ENCODE peak calls at places on chromosomes 1 and 21, in nine cellular contexts. Y is fibroblast of lung, V is heart right ventricle, E is colonic mucosa, W is sigmoid colon, Q is psoas muscle, O is Caco-2, C is lower lobe of right lung, I is HepG2. B is an unnamed sample. For H3K4me1, the result is how much of the 10 kb centered on the place peaks cover.

GRCh38 chr1:33234131-33234530 is 22.2 kb upstream of the ZNF362 start:
- DNase-seq in Y (no peak), V (no peak), E (no peak), W (no peak), Q (no peak), O (no peak), C (no peak), I (no peak), B (no peak)

GRCh38 chr21:43597845-43598244 is 61.4 kb downstream of the HSF2BP start:
- DNase-seq in Y (no peak), V (no peak), E (no peak), W (no peak), Q (no peak), O (no peak), C (no peak), I (no peak), B (no peak)

GRCh38 chr1:6302568-6302967 is 41.7 kb upstream of the GPR153 start:
- DNase-seq in Y (no peak), V (no peak), E (no peak), W (no peak), Q (no peak), O (no peak), C (no peak), I (no peak), B (no peak)

GRCh38 chr1:97094257-97094972 is 372.8 kb downstream of the PTBP2 start:
- DNase-seq in Y (peak), V (no peak), E (no peak), W (no peak), Q (no peak), O (no peak), C (no peak), I (no peak), B (no peak)

GRCh38 chr1:229817936-229818335 is 191.9 kb downstream of the URB2 start:
- DNase-seq in Y (no peak), V (no peak), E (no peak), W (no peak), Q (no peak), O (no peak), C (no peak), I (no peak), B (no peak)

GRCh38 chr1:205810448-205811157 is 2.4 kb downstream of the SLC41A1 start:
- DNase-seq in Y (no peak), V (no peak), E (no peak), W (no peak), Q (no peak), O (no peak), C (no peak), I (no peak), B (no peak)

GRCh38 chr1:119477710-119478109 is 29.3 kb upstream of the HSD3B1 start:
- DNase-seq in Y (peak), V (no peak), E (no peak), W (no peak), Q (no peak), O (peak), C (no peak), I (no peak), B (no peak)

GRCh38 chr21:37863842-37864241 is 52.4 kb downstream of the KCNJ6 start:
- DNase-seq in Y (peak), V (no peak), E (no peak), W (no peak), Q (no peak), O (no peak), C (peak), I (no peak), B (no peak)

GRCh38 chr1:21184266-21184665 is 7.6 kb upstream of the EIF4G3 start:
- DNase-seq in Y (no peak), V (no peak), E (no peak), W (no peak), Q (no peak), O (no peak), C (no peak), I (no peak), B (no peak)

GRCh38 chr1:206505702-206506375 is 1.5 kb upstream of the RASSF5 start:
- DNase-seq in Y (peak), V (no peak), E (no peak), W (no peak), Q (no peak), O (no peak), C (no peak), I (no peak), B (no peak)

GRCh38 chr1:151716771-151717631 is at the start of gene CELF3:
- DNase-seq in Y (peak), V (peak), E (no peak), W (no peak), Q (no peak), O (no peak), C (no peak), I (no peak), B (no peak)

GRCh38 chr1:201459775-201460174 is 9.2 kb downstream of the PHLDA3 start:
- DNase-seq in Y (no peak), V (no peak), E (no peak), W (no peak), Q (no peak), O (no peak), C (no peak), I (no peak), B (no peak)

GRCh38 chr1:36384542-36385409 is 948 bp downstream of the STK40 start:
- DNase-seq in Y (peak), V (peak), E (peak), W (peak), Q (peak), O (peak), C (peak), I (peak), B (no peak)

GRCh38 chr1:202587859-202588480 is 122.3 kb downstream of the SYT2 start:
- DNase-seq in Y (no peak), V (no peak), E (no peak), W (no peak), Q (no peak), O (no peak), C (no peak), I (no peak), B (no peak)

GRCh38 chr1:182952677-182953444 is at the start of gene SHCBP1L:
- DNase-seq in Y (no peak), V (no peak), E (no peak), W (no peak), Q (no peak), O (no peak), C (no peak), I (no peak), B (no peak)
- H3K4me3 ChIP-seq in Y (no peak), V (peak), E (no peak), W (peak), Q (peak), O (no peak), C (peak), I (no peak), B (peak)

GRCh38 chr1:37667023-37667769 is 25.1 kb upstream of the CDCA8 start:
- DNase-seq in Y (no peak), V (no peak), E (no peak), W (no peak), Q (no peak), O (no peak), C (no peak), I (no peak), B (no peak)
- TF ChIP-seq CTCF in Y (no peak), V (no peak), E (no peak), W (no peak), Q (no peak), O (no peak), C (no peak), I (no peak), B (no peak)

DNA sequence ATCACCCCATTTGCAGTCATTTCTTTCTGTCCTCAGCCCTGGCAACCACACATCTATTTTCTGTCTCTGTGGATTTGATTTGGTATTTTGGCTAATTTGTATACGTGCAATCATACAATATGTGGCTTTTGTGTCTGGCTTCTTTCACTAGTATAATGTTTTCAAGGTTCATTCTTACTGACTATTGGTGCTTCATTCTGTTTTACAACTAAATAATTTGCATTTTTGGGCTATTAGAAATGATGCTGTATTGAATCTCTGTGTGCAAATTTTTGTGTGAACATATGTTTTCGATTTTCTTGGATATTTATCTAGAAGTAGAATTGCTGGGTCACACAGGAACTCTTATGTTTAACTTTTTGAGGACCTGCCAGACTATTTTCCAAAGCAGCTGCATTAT is 24.8 kb upstream of the PRDM2 start:
- DNase-seq in Y (no peak), V (no peak), E (no peak), W (no peak), Q (no peak), O (no peak), C (no peak), I (no peak), B (no peak)
- H3K4me1 ChIP-seq in Y (under half), V (under half), E (under half), W (under half), Q (under half), O (under half), C (under half), I (under half), B (under half)

DNA sequence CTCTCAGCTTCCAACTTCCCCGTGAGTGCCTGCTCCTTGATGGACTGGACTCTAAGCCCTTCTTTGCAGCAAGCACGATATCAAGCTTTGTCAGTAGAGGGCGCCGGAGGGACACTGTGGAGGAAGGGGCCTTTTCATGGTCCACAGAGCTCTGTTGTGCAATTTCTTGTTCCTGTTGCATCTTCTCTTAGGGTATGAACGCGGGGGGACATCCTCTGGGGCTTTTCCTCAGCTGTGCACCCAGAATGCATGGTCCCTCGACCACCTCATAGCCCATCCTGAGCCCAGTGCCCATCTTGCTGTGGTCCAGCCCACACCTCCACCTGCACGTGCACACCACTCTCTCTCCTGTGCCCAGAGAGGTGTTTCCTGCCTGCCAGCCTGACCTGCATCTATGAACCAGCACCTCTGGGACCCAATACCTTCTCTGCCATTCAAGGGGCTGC is 556.8 kb downstream of the PTPRU start:
- DNase-seq in Y (peak), V (peak), E (peak), W (peak), Q (peak), O (peak), C (peak), I (peak), B (peak)
- H3K4me3 ChIP-seq in Y (no peak), V (no peak), E (no peak), W (no peak), Q (no peak), O (no peak), C (no peak), I (no peak), B (no peak)

GRCh38 chr1:160219062-160219929 is 14.1 kb downstream of the PEA15 start:
- DNase-seq in Y (peak), V (peak), E (peak), W (peak), Q (peak), O (peak), C (no peak), I (peak), B (no peak)
- TF ChIP-seq CTCF in Y (peak), V (peak), E (peak), W (peak), Q (peak), O (peak), C (peak), I (peak), B (peak)

DNA sequence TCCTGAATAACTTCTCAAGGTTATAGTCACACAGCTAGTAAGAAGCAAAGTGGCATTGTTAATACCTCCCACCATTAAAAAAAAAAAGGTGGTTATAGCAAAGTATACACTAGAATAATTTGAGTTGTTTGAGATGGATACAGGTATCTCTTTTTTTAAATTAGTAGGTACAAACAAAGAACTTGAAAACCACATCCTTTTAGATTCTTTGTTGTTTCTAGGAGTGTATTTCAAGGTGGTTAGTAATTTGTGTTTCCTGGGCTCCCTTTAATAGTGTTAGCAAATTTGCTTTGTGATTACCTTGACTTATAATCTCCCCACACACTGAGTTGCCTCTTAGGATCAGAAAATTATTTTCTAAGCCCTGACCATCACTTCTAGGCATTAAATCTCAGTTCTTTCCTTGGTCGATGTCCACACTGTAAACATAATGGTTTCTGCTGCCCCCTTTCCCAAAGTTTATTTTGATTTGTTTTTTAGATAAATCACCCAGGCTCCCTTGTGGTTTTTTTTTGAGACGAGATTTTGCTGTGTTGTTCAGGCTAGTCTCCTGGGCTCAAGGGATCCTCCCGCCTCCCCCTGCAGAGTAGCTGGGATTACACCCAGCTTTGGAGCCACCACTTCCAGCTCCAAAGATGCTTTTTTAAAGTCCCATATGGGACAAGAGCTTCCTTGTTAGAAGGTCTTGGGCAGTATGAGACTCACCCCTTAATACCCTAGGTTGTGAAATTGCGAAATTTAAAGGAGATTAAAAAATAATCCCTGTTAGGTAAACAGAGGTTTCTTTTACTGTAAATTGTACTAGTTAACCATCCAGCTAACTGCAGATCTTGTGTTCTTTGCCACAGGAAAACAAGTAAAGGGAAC is 6.2 kb downstream of the AKIRIN1 start:
- DNase-seq in Y (peak), V (no peak), E (no peak), W (no peak), Q (no peak), O (no peak), C (no peak), I (no peak), B (no peak)
- H3K4me1 ChIP-seq in Y (under half), V (under half), E (under half), W (half or more), Q (under half), O (under half), C (under half), I (half or more), B (under half)

GRCh38 chr1:27505420-27505680 is 15.4 kb upstream of the WASF2 start:
- DNase-seq in Y (no peak), V (no peak), E (no peak), W (no peak), Q (no peak), O (no peak), C (no peak), I (no peak), B (no peak)
- H3K4me3 ChIP-seq in Y (no peak), V (no peak), E (no peak), W (no peak), Q (no peak), O (no peak), C (no peak), I (no peak), B (no peak)